ENCODE peak calls at places on chromosome 1, in four cellular contexts. Y is stimulated activated CD8-positive, alpha-beta memory T cell treated with anti-CD3 and anti-CD28 coated beads, Interleukin-12 subunit alpha, Interleukin-12 subunit beta, amount 100 ng/mL, for 4 hours; E is activated T-cell treated with anti-CD3 and anti-CD28 coated beads, Interleukin-2, amount 50 U/mL, for 48 hours; V is RPMI7951. Z is an unnamed sample.

GRCh38 chr1:39872698-39873097 is 10.6 kb downstream of the TRIT1 start:
- DNase-seq in E (no peak), Y (no peak), V (no peak), Z (no peak)

GRCh38 chr1:23249785-23250184 is 32.5 kb upstream of the HTR1D start:
- DNase-seq in V (peak; percentile 37), Y (no peak), E (no peak), Z (no peak)

GRCh38 chr1:216462061-216462775 is 39.0 kb upstream of the USH2A start:
- DNase-seq in E (no peak), Y (no peak), V (peak; percentile 1), Z (no peak)

GRCh38 chr1:182617734-182618288 is 13.6 kb upstream of the RGS16 start:
- DNase-seq in Y (no peak), E (no peak), V (peak; percentile 41), Z (no peak)

GRCh38 chr1:22920734-22921451 is 51.8 kb downstream of the LACTBL1 start:
- DNase-seq in E (no peak), Y (no peak), V (no peak), Z (no peak)

GRCh38 chr1:7084232-7084894 is 299.1 kb downstream of the CAMTA1 start:
- DNase-seq in Y (no peak), V (no peak), E (no peak), Z (no peak)

GRCh38 chr1:169890761-169891538 is 2.7 kb downstream of the SCYL3 start:
- DNase-seq in V (no peak), E (peak; percentile 46), Y (no peak), Z (peak; percentile 44)

GRCh38 chr1:200780545-200781444 is 42.1 kb downstream of the CAMSAP2 start:
- DNase-seq in V (no peak), E (no peak), Y (no peak), Z (no peak)

GRCh38 chr1:92840600-92840999 is 8.8 kb downstream of the RPL5 start:
- DNase-seq in E (no peak), Y (no peak), V (no peak), Z (no peak)

GRCh38 chr1:11478571-11479374 is at the start of gene DISP3:
- DNase-seq in Y (peak; percentile 36), E (peak; percentile 80), V (peak; percentile 27), Z (peak; percentile 31)

GRCh38 chr1:92503926-92504750 is 17.4 kb upstream of the GFI1 start:
- DNase-seq in E (no peak), V (no peak), Y (no peak), Z (no peak)

GRCh38 chr1:216184281-216184680 is 239.0 kb downstream of the USH2A start:
- DNase-seq in V (no peak), Y (no peak), E (no peak), Z (no peak)

GRCh38 chr1:55180075-55180670 is 35.0 kb downstream of the USP24 start:
- DNase-seq in V (no peak), Y (no peak), E (no peak), Z (no peak)

Z was measured in upper lobe of left lung.